ENCODE peak calls at places on chromosomes 1 and 21, in four cellular contexts. One of them, this sample, is unnamed.

GRCh38 chr1:151577173-151577572 is 34.7 kb upstream of the SNX27 start:
- DNase-seq in effector memory CD4-positive, alpha-beta T cell: no peak
- DNase-seq in iPS DF 6.9: no peak
- DNase-seq in Caco-2: no peak
- DNase-seq in this sample: no peak

GRCh38 chr1:110872745-110873435 is at the start of gene CD53:
- DNase-seq in iPS DF 6.9: no peak
- DNase-seq in effector memory CD4-positive, alpha-beta T cell: peak; percentile 38
- DNase-seq in Caco-2: no peak
- DNase-seq in this sample: peak; percentile 27

GRCh38 chr1:88104234-88104633 is 579.8 kb upstream of the PKN2 start:
- DNase-seq in effector memory CD4-positive, alpha-beta T cell: no peak
- DNase-seq in Caco-2: no peak
- DNase-seq in iPS DF 6.9: no peak
- DNase-seq in this sample: no peak

GRCh38 chr1:246308533-246309075 is 198.5 kb downstream of the SMYD3 start:
- DNase-seq in Caco-2: no peak
- DNase-seq in effector memory CD4-positive, alpha-beta T cell: no peak
- DNase-seq in iPS DF 6.9: no peak
- DNase-seq in this sample: no peak

GRCh38 chr1:2351723-2352122 is 39.6 kb downstream of the MORN1 start:
- DNase-seq in iPS DF 6.9: no peak
- DNase-seq in Caco-2: no peak
- DNase-seq in effector memory CD4-positive, alpha-beta T cell: no peak
- DNase-seq in this sample: peak; percentile 0

GRCh38 chr1:67957026-67957425 is 93.4 kb downstream of the DIRAS3 start:
- DNase-seq in iPS DF 6.9: no peak
- DNase-seq in Caco-2: no peak
- DNase-seq in effector memory CD4-positive, alpha-beta T cell: no peak
- DNase-seq in this sample: no peak

GRCh38 chr1:65141394-65141793 is 6.6 kb upstream of the AK4 start:
- DNase-seq in effector memory CD4-positive, alpha-beta T cell: no peak
- DNase-seq in Caco-2: no peak
- DNase-seq in iPS DF 6.9: no peak
- DNase-seq in this sample: no peak

GRCh38 chr21:16580661-16581060 is 850.9 kb downstream of the USP25 start:
- DNase-seq in effector memory CD4-positive, alpha-beta T cell: no peak
- DNase-seq in iPS DF 6.9: no peak
- DNase-seq in Caco-2: no peak
- DNase-seq in this sample: no peak

GRCh38 chr1:160643138-160643537 is 3.7 kb downstream of the SLAMF1 start:
- DNase-seq in effector memory CD4-positive, alpha-beta T cell: no peak
- DNase-seq in Caco-2: no peak
- DNase-seq in iPS DF 6.9: no peak
- DNase-seq in this sample: no peak
- H3K4me3 ChIP-seq in effector memory CD4-positive, alpha-beta T cell: peak overlapping the region; percentile 78
- H3K4me3 ChIP-seq in Caco-2: no peak overlapping the region
- H3K4me3 ChIP-seq in iPS DF 6.9: no peak overlapping the region
- H3K4me3 ChIP-seq in this sample: no peak overlapping the region

GRCh38 chr1:59308839-59309238 is 11.9 kb downstream of the FGGY start:
- DNase-seq in iPS DF 6.9: no peak
- DNase-seq in effector memory CD4-positive, alpha-beta T cell: no peak
- DNase-seq in Caco-2: no peak
- DNase-seq in this sample: no peak
- H3K4me3 ChIP-seq in iPS DF 6.9: no peak overlapping the region
- H3K4me3 ChIP-seq in effector memory CD4-positive, alpha-beta T cell: no peak overlapping the region
- H3K4me3 ChIP-seq in Caco-2: no peak overlapping the region
- H3K4me3 ChIP-seq in this sample: no peak overlapping the region

DNA sequence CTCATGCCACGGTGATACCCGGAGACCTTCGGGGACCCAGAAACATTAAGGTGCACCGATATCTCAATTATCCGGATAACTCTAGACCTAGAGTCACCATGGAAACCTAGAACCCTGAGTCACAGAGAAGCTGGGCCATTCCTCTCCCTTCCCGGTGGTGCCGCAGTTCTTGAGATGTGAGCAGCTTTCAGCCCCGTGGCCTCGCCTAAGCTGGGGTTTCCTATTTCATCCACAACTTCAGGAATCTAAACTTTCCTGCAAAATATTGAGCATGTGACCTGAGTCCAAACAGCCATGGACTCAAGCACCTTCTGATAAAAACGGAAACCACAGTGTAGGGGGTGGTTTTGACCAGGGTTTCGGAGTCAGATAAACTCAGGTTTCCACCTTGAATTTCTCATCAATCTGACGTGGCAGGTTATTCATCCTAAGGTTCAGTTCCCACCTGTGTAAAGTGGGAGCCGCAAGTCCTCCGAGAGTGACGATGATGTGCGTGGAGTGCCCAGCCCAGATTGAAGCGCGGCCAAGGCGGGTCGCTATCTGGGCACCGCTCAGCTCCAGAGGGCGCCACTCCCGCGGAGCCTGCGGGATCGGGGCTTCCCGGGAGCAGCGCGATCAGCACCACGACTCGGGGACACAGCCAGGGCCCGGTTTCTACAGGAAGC is 980 bp upstream of the ETS2 start:
- DNase-seq in iPS DF 6.9: no peak
- DNase-seq in effector memory CD4-positive, alpha-beta T cell: no peak
- DNase-seq in Caco-2: peak; percentile 80
- DNase-seq in this sample: peak; percentile 83
- H3K4me3 ChIP-seq in iPS DF 6.9: peak overlapping the region; percentile 97
- H3K4me3 ChIP-seq in effector memory CD4-positive, alpha-beta T cell: peak overlapping the region; percentile 91
- H3K4me3 ChIP-seq in Caco-2: peak overlapping the region; percentile 86
- H3K4me3 ChIP-seq in this sample: peak overlapping the region; percentile 68

DNA sequence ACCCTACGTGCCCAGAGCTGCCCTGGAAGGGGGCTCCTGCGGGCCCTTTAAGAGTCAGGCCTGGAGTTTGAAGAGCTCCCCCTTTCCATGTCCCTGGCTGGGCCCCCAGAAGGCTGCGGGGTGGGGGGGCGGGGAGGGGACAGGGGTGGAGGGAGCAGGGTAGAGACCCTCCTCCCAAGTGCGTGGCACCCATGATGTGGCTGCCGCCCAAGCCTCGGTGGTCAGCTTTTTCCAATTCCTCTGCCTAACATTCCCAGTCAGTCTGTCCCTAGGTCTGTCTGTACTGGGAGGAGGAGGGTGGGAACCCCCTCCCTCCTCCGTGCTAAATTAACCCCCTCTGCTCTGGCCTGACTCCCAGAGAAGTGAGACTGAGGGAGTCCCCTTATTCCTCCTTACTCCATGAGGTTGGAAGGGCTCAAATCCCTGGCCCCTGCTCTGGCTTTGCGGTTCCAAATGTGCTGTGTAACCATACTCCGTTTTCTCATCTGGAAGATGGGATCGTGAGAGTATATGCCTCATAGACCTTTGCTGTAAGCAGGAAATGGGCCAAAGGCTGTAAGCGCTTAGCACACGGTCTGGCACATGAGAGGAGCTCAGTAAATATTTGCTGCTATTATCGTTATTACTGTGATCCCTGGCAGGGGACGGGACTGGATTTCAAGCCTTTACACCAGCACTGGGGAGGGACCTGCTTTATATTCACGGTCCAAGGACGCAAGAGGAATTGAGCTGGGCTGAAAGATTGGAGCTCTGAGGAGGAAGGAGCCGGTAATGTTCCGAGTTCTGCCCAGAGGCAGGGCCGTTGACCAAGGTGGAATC is 653 bp upstream of the COL16A1 start:
- DNase-seq in effector memory CD4-positive, alpha-beta T cell: no peak
- DNase-seq in iPS DF 6.9: no peak
- DNase-seq in Caco-2: no peak
- DNase-seq in this sample: no peak
- H3K4me3 ChIP-seq in effector memory CD4-positive, alpha-beta T cell: no peak overlapping the region
- H3K4me3 ChIP-seq in iPS DF 6.9: peak overlapping the region; percentile 59
- H3K4me3 ChIP-seq in Caco-2: no peak overlapping the region
- H3K4me3 ChIP-seq in this sample: peak overlapping the region; percentile 50

DNA sequence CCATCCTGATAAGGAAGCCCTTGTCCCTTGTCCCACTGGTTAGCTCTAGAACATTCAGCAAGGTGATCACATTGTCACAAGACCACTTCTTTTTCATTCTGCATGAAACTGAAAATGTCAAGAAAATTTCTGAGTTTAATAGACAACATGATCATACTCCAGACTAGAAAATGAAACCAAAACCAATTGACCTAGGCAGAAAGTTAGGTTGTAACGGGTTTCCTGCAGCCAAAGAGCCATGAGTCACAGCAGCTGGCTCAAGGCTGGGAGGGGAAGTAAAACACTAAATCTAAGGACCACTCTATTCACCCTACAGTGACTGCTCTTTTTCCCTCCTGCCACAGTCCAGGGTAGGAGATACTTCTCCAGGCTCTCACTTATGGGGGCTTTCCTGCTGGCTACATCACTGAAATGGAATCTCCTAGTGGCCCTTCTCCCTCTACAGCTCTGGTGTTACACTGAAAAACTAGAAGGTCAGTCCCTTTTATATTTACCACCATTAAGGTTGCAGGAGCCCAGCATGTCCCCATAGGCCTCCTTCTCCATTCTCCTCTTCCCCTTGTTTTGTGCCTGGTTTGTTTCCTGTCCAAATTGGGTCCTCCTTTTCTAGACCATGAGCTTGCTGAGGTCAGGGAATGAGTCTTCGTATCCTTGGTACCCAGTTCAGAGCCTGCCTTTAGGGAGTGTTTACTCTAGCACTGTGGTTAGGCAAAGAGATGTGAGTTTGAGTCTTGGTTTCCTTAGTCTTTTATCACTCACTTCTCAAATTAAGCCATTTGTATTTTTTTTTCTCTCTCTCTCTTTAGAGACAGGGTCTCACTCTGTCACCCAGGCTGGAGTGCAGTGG is 236.5 kb upstream of the JUN start:
- DNase-seq in effector memory CD4-positive, alpha-beta T cell: peak; percentile 10
- DNase-seq in Caco-2: no peak
- DNase-seq in iPS DF 6.9: no peak
- DNase-seq in this sample: peak; percentile 63
- H3K4me3 ChIP-seq in effector memory CD4-positive, alpha-beta T cell: peak overlapping the region; percentile 38
- H3K4me3 ChIP-seq in Caco-2: no peak overlapping the region
- H3K4me3 ChIP-seq in iPS DF 6.9: no peak overlapping the region
- H3K4me3 ChIP-seq in this sample: peak overlapping the region; percentile 42

DNA sequence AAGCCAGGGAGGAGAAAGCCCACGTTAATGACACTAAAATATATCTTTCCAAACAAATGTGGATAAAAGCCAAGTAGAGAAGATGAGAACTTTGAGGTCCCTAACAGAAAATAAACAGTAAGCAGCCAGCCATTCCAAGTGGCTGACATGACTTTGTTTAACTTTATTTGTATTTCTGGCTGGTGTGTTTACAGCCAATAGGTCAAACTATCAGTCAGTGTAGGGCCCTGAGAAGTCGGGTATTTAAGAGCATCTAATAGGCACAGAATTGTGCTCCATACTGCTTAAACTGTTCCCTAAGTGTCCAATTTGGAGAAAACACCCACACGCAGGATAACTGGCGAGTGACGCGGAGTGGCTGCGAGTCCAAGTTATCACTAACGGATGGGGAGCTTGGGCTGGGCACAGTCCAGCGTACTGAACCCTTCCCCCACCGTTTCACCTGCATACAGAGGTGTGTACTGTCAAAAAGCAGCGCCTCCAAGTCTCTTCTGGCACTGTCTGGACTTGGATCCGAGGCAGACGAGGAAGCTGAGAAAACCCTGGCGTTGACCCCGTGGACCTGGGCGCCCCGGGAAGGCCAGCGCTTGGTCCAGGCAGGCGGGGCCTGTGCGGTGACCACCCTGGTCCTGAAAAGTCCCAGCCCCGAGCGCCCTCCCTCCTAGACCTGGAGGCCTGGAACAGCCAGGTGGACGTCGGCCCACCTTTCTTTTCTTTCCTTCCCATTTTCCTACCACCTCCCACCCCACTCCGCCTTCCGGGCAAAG is 662 bp upstream of the LGALS8 start:
- DNase-seq in effector memory CD4-positive, alpha-beta T cell: no peak
- DNase-seq in iPS DF 6.9: no peak
- DNase-seq in Caco-2: peak; percentile 65
- DNase-seq in this sample: peak; percentile 28
- H3K4me3 ChIP-seq in effector memory CD4-positive, alpha-beta T cell: peak overlapping the region; percentile 100
- H3K4me3 ChIP-seq in iPS DF 6.9: peak overlapping the region; percentile 85
- H3K4me3 ChIP-seq in Caco-2: peak overlapping the region; percentile 98
- H3K4me3 ChIP-seq in this sample: peak overlapping the region; percentile 90

GRCh38 chr1:201466492-201466891 is 2.5 kb downstream of the PHLDA3 start:
- DNase-seq in effector memory CD4-positive, alpha-beta T cell: no peak
- DNase-seq in iPS DF 6.9: no peak
- DNase-seq in Caco-2: no peak
- DNase-seq in this sample: no peak
- H3K4me3 ChIP-seq in effector memory CD4-positive, alpha-beta T cell: no peak overlapping the region
- H3K4me3 ChIP-seq in iPS DF 6.9: no peak overlapping the region
- H3K4me3 ChIP-seq in Caco-2: no peak overlapping the region
- H3K4me3 ChIP-seq in this sample: peak overlapping the region; percentile 69

GRCh38 chr1:35572296-35572695 is 818 bp upstream of the TFAP2E start:
- DNase-seq in effector memory CD4-positive, alpha-beta T cell: no peak
- DNase-seq in Caco-2: no peak
- DNase-seq in iPS DF 6.9: no peak
- DNase-seq in this sample: no peak

GRCh38 chr1:35574655-35575400 is 1.7 kb downstream of the TFAP2E start:
- DNase-seq in Caco-2: peak; percentile 67
- DNase-seq in iPS DF 6.9: no peak
- DNase-seq in effector memory CD4-positive, alpha-beta T cell: no peak
- DNase-seq in this sample: no peak

GRCh38 chr1:35571263-35571662 is 1.9 kb upstream of the TFAP2E start:
- DNase-seq in iPS DF 6.9: no peak
- DNase-seq in effector memory CD4-positive, alpha-beta T cell: no peak
- DNase-seq in Caco-2: no peak
- DNase-seq in this sample: no peak

GRCh38 chr1:35573776-35574654 is 901 bp downstream of the TFAP2E start:
- DNase-seq in effector memory CD4-positive, alpha-beta T cell: no peak
- DNase-seq in Caco-2: no peak
- DNase-seq in iPS DF 6.9: no peak
- DNase-seq in this sample: no peak

DNA sequence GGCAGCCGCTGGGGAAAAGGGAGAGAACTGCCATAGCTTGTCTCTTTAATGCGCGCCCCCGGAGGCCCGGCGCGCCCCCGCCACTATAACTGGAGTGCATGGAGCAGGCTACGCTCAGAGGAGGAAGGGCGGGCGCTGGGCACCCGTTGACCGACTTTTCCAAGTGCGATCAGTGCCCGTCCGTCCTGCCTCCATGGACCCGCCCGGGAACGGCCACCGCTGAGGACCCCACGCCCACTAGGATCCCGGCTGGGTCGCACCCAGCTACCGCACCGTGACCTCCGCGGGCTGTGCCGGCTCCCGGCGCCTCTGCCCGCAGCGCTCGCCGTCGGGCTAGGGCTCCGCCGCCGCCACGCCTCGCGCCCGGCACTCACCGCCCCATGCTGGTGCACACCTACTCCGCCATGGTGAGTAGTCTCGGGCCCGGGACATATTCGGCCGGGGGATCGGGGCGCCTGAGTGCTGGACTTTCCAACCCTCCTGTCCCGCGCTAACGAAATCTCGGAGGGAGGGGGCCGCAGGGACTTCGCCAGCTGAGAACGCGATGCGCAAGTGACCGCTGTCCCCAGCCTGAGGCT is at the start of gene TFAP2E:
- DNase-seq in Caco-2: peak; percentile 47
- DNase-seq in effector memory CD4-positive, alpha-beta T cell: no peak
- DNase-seq in iPS DF 6.9: no peak
- DNase-seq in this sample: no peak
- H3K4me3 ChIP-seq in Caco-2: peak within 1 kb of the TSS; percentile 46
- H3K4me3 ChIP-seq in effector memory CD4-positive, alpha-beta T cell: peak within 1 kb of the TSS; percentile 10
- H3K4me3 ChIP-seq in iPS DF 6.9: peak within 1 kb of the TSS; percentile 51
- H3K4me3 ChIP-seq in this sample: peak within 1 kb of the TSS; percentile 20